ENCODE peak calls at places on chromosomes 16 and 17, in nine cellular contexts. W is fibroblast of lung; B is activated naive CD4-positive, alpha-beta T cell; N is endothelial cell; F is H7; X is amygdala; S is EL; K is RWPE1; V is activated CD8-positive, alpha-beta T cell treated with anti-CD3 and anti-CD28 coated beads, Interleukin-2, amount 10 ng/mL, durations not matched to agents 7 days and 5 days. G is an unnamed sample.

GRCh38 chr16:57781741-57782606 is 20.3 kb downstream of the KIFC3 start:
- DNase-seq in W (peak), B (no peak), N (no peak), F (no peak), X (no peak), S (peak), K (no peak), V (no peak), G (no peak)

GRCh38 chr16:57736419-57737281 is 1.1 kb downstream of the KATNB1 start:
- DNase-seq in W (peak), B (no peak), N (peak), F (peak), X (peak), S (peak), K (peak), V (peak), G (peak)

GRCh38 chr17:76528528-76529223 is 8.8 kb downstream of the CYGB start:
- DNase-seq in W (peak), B (no peak), N (no peak), F (no peak), X (no peak), S (no peak), K (no peak), V (no peak), G (no peak)

GRCh38 chr16:66462912-66463311 is 35.8 kb downstream of the BEAN1 start:
- DNase-seq in W (peak), B (no peak), N (no peak), F (no peak), X (no peak), S (no peak), K (no peak), V (no peak), G (no peak)

GRCh38 chr16:4015275-4015990 is 100.8 kb downstream of the ADCY9 start:
- DNase-seq in W (no peak), B (no peak), N (no peak), F (no peak), X (no peak), S (no peak), K (no peak), V (no peak), G (no peak)

GRCh38 chr17:10394201-10394887 is 21.5 kb upstream of the MYH13 start:
- DNase-seq in W (no peak), B (no peak), N (no peak), F (no peak), X (no peak), S (no peak), K (no peak), V (no peak), G (no peak)

GRCh38 chr16:69243479-69243878 is 56.5 kb downstream of the SNTB2 start:
- DNase-seq in W (peak), B (no peak), N (no peak), F (no peak), X (no peak), S (peak), K (no peak), V (no peak), G (no peak)

GRCh38 chr16:2429771-2430663 is 770 bp downstream of the CCNF start:
- DNase-seq in W (peak), B (no peak), N (peak), F (no peak), X (peak), S (peak), K (peak), V (peak), G (no peak)